ENCODE peak calls at places on chromosomes 3 and 15, in five cellular contexts. H is AG10803; B is activated CD8-positive, alpha-beta memory T cell treated with anti-CD3 and anti-CD28 coated beads for 48 hours; A is T-helper 1 cell; L is iris pigment epithelial cell. P is an unnamed sample.
A peak's percentile ranks its signal among the peaks of the same experiment; 100 is the strongest.

GRCh38 chr15:31297880-31298456 is 28.7 kb upstream of the KLF13 start:
- DNase-seq in L (no peak), H (no peak), A (no peak), B (no peak), P (no peak)

GRCh38 chr3:122942937-122943827 is 84.4 kb downstream of the SEMA5B start:
- DNase-seq in H (peak; percentile 44), A (no peak), B (no peak), L (peak; percentile 38), P (peak; percentile 89)

GRCh38 chr15:29670945-29671307 is 151.3 kb downstream of the TJP1 start:
- DNase-seq in L (peak; percentile 79), A (no peak), B (no peak), H (peak; percentile 73), P (no peak)

GRCh38 chr3:134874737-134875413 is 79.8 kb downstream of the EPHB1 start:
- DNase-seq in H (peak; percentile 8), A (no peak), B (no peak), L (no peak), P (no peak)

GRCh38 chr15:75733761-75734651 is 21.4 kb upstream of the CSPG4 start:
- DNase-seq in B (no peak), H (no peak), A (no peak), L (no peak), P (no peak)

GRCh38 chr15:86846059-86846458 is 766.4 kb downstream of the AGBL1 start:
- DNase-seq in A (no peak), B (no peak), H (no peak), L (no peak), P (no peak)

GRCh38 chr15:62052714-62053113 is 7.5 kb downstream of the VPS13C start:
- DNase-seq in B (no peak), A (no peak), H (no peak), L (no peak), P (no peak)

GRCh38 chr3:111751961-111752360 is 107.1 kb upstream of the PHLDB2 start:
- DNase-seq in L (peak; percentile 98), A (no peak), H (peak; percentile 83), B (no peak), P (no peak)

GRCh38 chr15:68463996-68464395 is 32.0 kb upstream of the ITGA11 start:
- DNase-seq in H (no peak), A (no peak), L (no peak), B (no peak), P (no peak)

GRCh38 chr15:90860942-90861675 is 7.3 kb upstream of the FURIN start:
- DNase-seq in A (no peak), H (no peak), B (no peak), L (peak; percentile 43), P (no peak)

GRCh38 chr15:100020614-100021013 is 287.4 kb upstream of the LYSMD4 start:
- DNase-seq in B (no peak), A (no peak), H (no peak), L (no peak), P (no peak)

GRCh38 chr15:29838352-29839010 is 16.2 kb upstream of the TJP1 start:
- DNase-seq in A (no peak), H (no peak), L (no peak), B (no peak), P (no peak)

GRCh38 chr3:127655641-127656040 is 17.1 kb upstream of the ABTB1 start:
- DNase-seq in B (no peak), A (no peak), L (peak; percentile 41), H (peak; percentile 70), P (no peak)

GRCh38 chr3:196012481-196012880 is 69.4 kb downstream of the TFRC start:
- DNase-seq in B (no peak), L (peak; percentile 67), H (no peak), A (no peak), P (no peak)

GRCh38 chr3:100089802-100090668 is 24.3 kb downstream of the FILIP1L start:
- DNase-seq in B (no peak), L (peak; percentile 83), A (no peak), H (peak; percentile 67), P (peak; percentile 57)

GRCh38 chr15:38899300-38899699 is 334.7 kb upstream of the RASGRP1 start:
- DNase-seq in B (no peak), A (no peak), H (no peak), L (peak; percentile 87), P (no peak)

GRCh38 chr3:134378384-134378783 is 4.1 kb upstream of the AMOTL2 start:
- DNase-seq in A (no peak), L (no peak), H (no peak), B (no peak), P (peak; percentile 87)

GRCh38 chr3:114899186-114899931 is 247.7 kb downstream of the ZBTB20 start:
- DNase-seq in H (no peak), L (no peak), A (no peak), B (no peak), P (no peak)

GRCh38 chr3:26202169-26202568 is 412.3 kb downstream of the OXSM start:
- DNase-seq in B (no peak), L (no peak), A (no peak), H (no peak), P (no peak)

GRCh38 chr15:43390723-43391122 is 19.8 kb downstream of the TUBGCP4 start:
- DNase-seq in B (no peak), A (no peak), H (peak; percentile 21), L (peak; percentile 74), P (no peak)

GRCh38 chr3:106341090-106341489 is 472.3 kb upstream of the CBLB start:
- DNase-seq in H (peak; percentile 61), L (no peak), B (no peak), A (no peak), P (no peak)

P was measured in H9.